ENCODE peak calls at places on chromosome 15, in ten cellular contexts. Z is Panc1, W is endothelial cell of umbilical vein, U is HCT116, R is stomach, A is upper lobe of left lung, T is GM23338, K is transverse colon, H is breast epithelium, V is GM12878. F is an unnamed sample.

GRCh38 chr15:60917469-60918130 is 311.5 kb downstream of the RORA start:
- DNase-seq in W (no peak), A (peak; percentile 44), T (no peak), R (peak; percentile 54), U (no peak), Z (no peak), V (no peak), K (peak; percentile 41), H (no peak), F (no peak)

GRCh38 chr15:68328485-68328884 is 50.9 kb downstream of the FEM1B start:
- DNase-seq in U (no peak), H (no peak), Z (no peak), T (no peak), V (no peak), A (no peak), K (no peak), W (no peak), R (no peak), F (no peak)

GRCh38 chr15:99104788-99105515 is at the start of gene SYNM:
- DNase-seq in U (peak; percentile 77), Z (no peak), T (peak; percentile 90), V (no peak), A (peak; percentile 66), R (peak; percentile 67), W (peak; percentile 83), K (peak; percentile 72), H (peak; percentile 81), F (peak; percentile 63)

GRCh38 chr15:57348081-57348480 is 28.2 kb upstream of the CGNL1 start:
- DNase-seq in A (no peak), T (no peak), K (no peak), W (no peak), H (no peak), U (no peak), V (no peak), Z (no peak), R (no peak), F (no peak)

GRCh38 chr15:27798807-27799206 is 300.3 kb downstream of the OCA2 start:
- DNase-seq in H (no peak), R (no peak), Z (no peak), K (no peak), A (no peak), V (no peak), U (no peak), W (no peak), T (peak; percentile 49), F (no peak)

GRCh38 chr15:85793641-85794597 is 806 bp downstream of the KLHL25 start:
- DNase-seq in Z (no peak), W (peak; percentile 46), V (no peak), H (no peak), T (peak; percentile 37), K (peak; percentile 53), U (no peak), A (peak; percentile 53), R (peak; percentile 61), F (peak; percentile 20)

GRCh38 chr15:90564109-90564508 is 34.4 kb downstream of the CRTC3 start:
- DNase-seq in Z (no peak), T (no peak), A (no peak), U (no peak), W (peak; percentile 20), H (no peak), K (no peak), R (no peak), V (no peak), F (no peak)

GRCh38 chr15:84671211-84671610 is 13.2 kb upstream of the NMB start:
- DNase-seq in R (no peak), H (no peak), T (no peak), V (no peak), K (no peak), A (no peak), Z (no peak), W (no peak), U (no peak), F (no peak)

GRCh38 chr15:57931570-57931969 is 133.9 kb downstream of the ALDH1A2 start:
- DNase-seq in H (no peak), R (no peak), Z (no peak), V (no peak), W (no peak), A (no peak), T (no peak), K (no peak), U (no peak), F (no peak)

GRCh38 chr15:43187544-43188155 is 2.4 kb downstream of the CCNDBP1 start:
- DNase-seq in V (no peak), H (no peak), R (no peak), K (no peak), Z (no peak), A (no peak), W (peak; percentile 58), T (peak; percentile 74), U (peak; percentile 24), F (no peak)

GRCh38 chr15:41933771-41934170 is 38.6 kb downstream of the EHD4 start:
- DNase-seq in W (peak; percentile 55), T (no peak), V (no peak), H (no peak), U (peak; percentile 61), R (peak; percentile 61), Z (no peak), A (no peak), K (peak; percentile 57), F (no peak)

GRCh38 chr15:91704343-91704742 is 149.2 kb upstream of the SLCO3A1 start:
- DNase-seq in U (no peak), H (no peak), V (no peak), A (peak; percentile 25), Z (no peak), T (no peak), W (no peak), K (peak; percentile 32), R (peak; percentile 86), F (no peak)

GRCh38 chr15:43808960-43809678 is 8.7 kb downstream of the HYPK start:
- DNase-seq in R (no peak), U (no peak), V (no peak), T (no peak), Z (no peak), W (no peak), A (no peak), H (no peak), K (no peak), F (no peak)

GRCh38 chr15:41465822-41466421 is 27.8 kb upstream of the ITPKA start:
- DNase-seq in V (no peak), R (no peak), H (no peak), A (no peak), W (peak; percentile 75), T (peak; percentile 57), U (peak; percentile 45), Z (peak; percentile 82), K (no peak), F (no peak)

GRCh38 chr15:99369250-99369649 is 118.0 kb downstream of the LRRC28 start:
- DNase-seq in Z (no peak), V (no peak), A (no peak), W (no peak), R (no peak), T (no peak), H (no peak), U (no peak), K (no peak), F (no peak)

GRCh38 chr15:99592135-99592845 is 26.5 kb downstream of the MEF2A start:
- DNase-seq in U (no peak), Z (no peak), R (no peak), A (no peak), W (peak; percentile 50), K (no peak), T (no peak), V (no peak), H (no peak), F (no peak)

GRCh38 chr15:61994216-61994615 is 66.0 kb downstream of the VPS13C start:
- DNase-seq in V (no peak), W (no peak), Z (no peak), A (no peak), T (no peak), H (no peak), U (no peak), R (no peak), K (no peak), F (no peak)

DNA sequence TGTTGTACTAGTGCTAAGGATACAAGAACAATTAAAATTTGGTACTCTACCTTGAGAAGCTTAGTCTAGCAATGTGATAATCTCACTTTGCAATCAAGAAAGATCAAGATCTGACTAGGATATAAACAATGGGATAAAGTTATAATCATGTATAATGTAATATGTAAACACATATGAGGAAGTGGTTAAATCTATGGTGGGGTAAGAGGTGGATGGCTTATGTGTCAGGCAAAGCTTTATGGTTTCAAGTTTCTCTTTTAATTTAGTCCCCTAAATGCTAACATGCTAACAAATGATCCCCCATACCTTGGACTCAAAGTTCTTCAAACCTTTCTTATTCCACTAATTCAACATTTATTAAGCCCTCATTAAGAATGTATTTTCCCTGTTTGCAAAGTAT is 2.5 kb downstream of the RSL24D1 start:
- DNase-seq in V (no peak), R (no peak), H (no peak), Z (no peak), K (no peak), A (no peak), W (no peak), U (no peak), T (no peak), F (no peak)
- H3K4me3 ChIP-seq in V (peak overlapping the region; percentile 99), R (no peak overlapping the region), H (no peak overlapping the region), Z (peak overlapping the region; percentile 74), K (no peak overlapping the region), A (no peak overlapping the region), W (no peak overlapping the region), U (no peak overlapping the region), T (peak overlapping the region; percentile 93), F (no peak overlapping the region)

DNA sequence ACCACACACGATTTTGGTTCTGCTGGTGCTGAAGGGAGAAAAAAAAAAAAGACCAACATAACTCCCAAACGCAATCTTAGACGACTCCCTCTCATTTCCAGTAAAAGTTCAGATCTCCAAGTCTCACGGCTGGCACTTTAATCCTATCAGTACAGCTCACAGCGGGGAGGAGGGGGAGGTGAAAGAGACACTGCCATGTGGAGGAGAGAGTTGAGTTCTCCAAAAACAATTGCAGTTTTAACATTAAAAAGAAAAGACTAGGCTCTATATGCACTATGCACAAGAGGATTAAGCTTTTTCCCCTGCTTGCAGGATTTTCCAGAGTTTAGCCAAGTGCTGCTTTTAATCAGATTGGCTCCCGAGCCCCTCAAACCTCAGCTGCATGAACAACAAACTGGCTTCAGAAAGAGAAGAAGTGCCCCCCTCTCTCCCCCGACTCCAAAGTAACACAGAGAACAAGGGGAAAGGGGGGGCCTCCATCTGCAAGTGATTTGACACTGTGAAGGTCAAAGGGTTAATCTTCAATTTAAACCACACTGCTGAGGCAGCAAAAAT is 16.7 kb downstream of the BMF start:
- DNase-seq in A (no peak), W (no peak), V (no peak), K (no peak), H (no peak), R (no peak), U (no peak), Z (no peak), T (peak; percentile 45), F (no peak)
- TF ChIP-seq POLR2AphosphoS5 in A (no peak), W (no peak), V (no peak), K (no peak), H (no peak), R (no peak), U (no peak), Z (no peak), T (no peak), F (no peak)

GRCh38 chr15:45631831-45632230 is 3.0 kb upstream of the SQOR start:
- DNase-seq in U (no peak), V (no peak), T (no peak), A (no peak), H (no peak), K (no peak), Z (no peak), R (no peak), W (no peak), F (no peak)
- H3K4me3 ChIP-seq in U (peak overlapping the region; percentile 56), V (no peak overlapping the region), T (no peak overlapping the region), A (peak overlapping the region; percentile 32), H (no peak overlapping the region), K (no peak overlapping the region), Z (peak overlapping the region; percentile 12), R (no peak overlapping the region), W (no peak overlapping the region), F (no peak overlapping the region)

GRCh38 chr15:82832601-82833209 is 23.3 kb downstream of the WHAMM start:
- DNase-seq in W (peak; percentile 45), Z (peak; percentile 71), T (no peak), H (no peak), V (peak; percentile 53), K (no peak), U (peak; percentile 64), R (no peak), A (no peak), F (no peak)
- TF ChIP-seq POLR2AphosphoS5 in W (no peak), Z (no peak), T (no peak), H (no peak), V (no peak), K (no peak), U (no peak), R (peak; percentile 47), A (no peak), F (no peak)